ENCODE peak calls at places on chromosomes 12 and 14, in five cellular contexts. O, S, F, V and E are unnamed samples.

GRCh38 chr14:105187935-105188524 is 6.9 kb upstream of the NUDT14 start:
- DNase-seq in O (no peak), S (no peak), F (no peak), V (no peak), E (no peak)

GRCh38 chr12:122080149-122081107 is 1.9 kb downstream of the MLXIP start:
- DNase-seq in O (no peak), S (peak), F (no peak), V (peak), E (no peak)

GRCh38 chr12:120709976-120710804 is at the start of gene UNC119B:
- DNase-seq in O (peak), S (peak), F (peak), V (peak), E (peak)

GRCh38 chr12:90974286-90974685 is 19.3 kb upstream of the CCER1 start:
- DNase-seq in O (no peak), S (no peak), F (no peak), V (no peak), E (no peak)

GRCh38 chr12:57171668-57172067 is 24.2 kb upstream of the LRP1-AS start:
- DNase-seq in O (no peak), S (no peak), F (no peak), V (peak), E (no peak)

GRCh38 chr12:41988715-41989114 is 156.0 kb downstream of the GXYLT1 start:
- DNase-seq in O (no peak), S (no peak), F (no peak), V (no peak), E (no peak)

GRCh38 chr12:63066782-63067181 is 84.2 kb downstream of the AVPR1A start:
- DNase-seq in O (peak), S (peak), F (no peak), V (no peak), E (no peak)

GRCh38 chr14:48563465-48563864 is 888.1 kb upstream of the MDGA2 start:
- DNase-seq in O (no peak), S (no peak), F (no peak), V (peak), E (no peak)

GRCh38 chr12:121600702-121601336 is 20.0 kb upstream of the KDM2B start:
- DNase-seq in O (no peak), S (peak), F (no peak), V (no peak), E (no peak)

GRCh38 chr14:85248881-85249635 is 280.9 kb upstream of the FLRT2 start:
- DNase-seq in O (no peak), S (no peak), F (no peak), V (peak), E (no peak)

GRCh38 chr12:98591209-98591608 is 2.3 kb upstream of the SLC25A3 start:
- DNase-seq in O (no peak), S (no peak), F (no peak), V (no peak), E (no peak)

GRCh38 chr12:85279449-85280137 is 427 bp upstream of the ALX1 start:
- DNase-seq in O (peak), S (peak), F (peak), V (no peak), E (peak)

GRCh38 chr12:89733579-89734201 is 25.1 kb upstream of the ATP2B1 start:
- DNase-seq in O (no peak), S (no peak), F (no peak), V (peak), E (no peak)

GRCh38 chr14:92729632-92730358 is 18.6 kb downstream of the LGMN start:
- DNase-seq in O (no peak), S (no peak), F (peak), V (peak), E (peak)

GRCh38 chr12:62879691-62880090 is 55.3 kb downstream of the PPM1H start:
- DNase-seq in O (no peak), S (no peak), F (no peak), V (no peak), E (no peak)

GRCh38 chr12:1920971-1921370 is 2.5 kb upstream of the CACNA2D4 start:
- DNase-seq in O (no peak), S (no peak), F (peak), V (no peak), E (no peak)

GRCh38 chr12:6788972-6789905 is at the start of gene CD4:
- DNase-seq in O (no peak), S (peak), F (no peak), V (no peak), E (no peak)

GRCh38 chr12:107457536-107457935 is 228.1 kb upstream of the PWP1 start:
- DNase-seq in O (no peak), S (no peak), F (no peak), V (no peak), E (no peak)

GRCh38 chr14:27049611-27050172 is 451.9 kb upstream of the NOVA1 start:
- DNase-seq in O (peak), S (no peak), F (no peak), V (no peak), E (no peak)

GRCh38 chr12:11685261-11685660 is 35.8 kb downstream of the ETV6 start:
- DNase-seq in O (no peak), S (no peak), F (no peak), V (no peak), E (no peak)

GRCh38 chr12:45707241-45707857 is 22.2 kb upstream of the ARID2 start:
- DNase-seq in O (no peak), S (no peak), F (no peak), V (no peak), E (no peak)

GRCh38 chr12:113136128-113136989 is 798 bp upstream of the RASAL1 start:
- DNase-seq in O (no peak), S (no peak), F (no peak), V (no peak), E (no peak)

GRCh38 chr12:122197612-122197966 is 5.9 kb upstream of the B3GNT4 start:
- DNase-seq in O (no peak), S (no peak), F (no peak), V (no peak), E (peak)

GRCh38 chr12:117854339-117855012 is 114.3 kb downstream of the KSR2 start:
- DNase-seq in O (peak), S (no peak), F (peak), V (peak), E (peak)

GRCh38 chr14:96747006-96747405 is 50.2 kb upstream of the VRK1 start:
- DNase-seq in O (no peak), S (no peak), F (no peak), V (no peak), E (no peak)

GRCh38 chr14:70257526-70257925 is 68.8 kb upstream of the SLC8A3 start:
- DNase-seq in O (no peak), S (no peak), F (peak), V (peak), E (peak)

GRCh38 chr12:109706747-109707469 is 6.7 kb upstream of the FAM222A start:
- DNase-seq in O (no peak), S (peak), F (no peak), V (no peak), E (no peak)

GRCh38 chr12:122421815-122422737 is at the start of gene CLIP1:
- DNase-seq in O (peak), S (peak), F (peak), V (peak), E (peak)

GRCh38 chr14:83558946-83559345 is 1971.0 kb upstream of the FLRT2 start:
- DNase-seq in O (no peak), S (no peak), F (no peak), V (no peak), E (no peak)

GRCh38 chr12:25056011-25056410 is 107.1 kb upstream of the BCAT1 start:
- DNase-seq in O (no peak), S (no peak), F (no peak), V (peak), E (no peak)

GRCh38 chr12:65685514-65685913 is 138.8 kb upstream of the HMGA2 start:
- DNase-seq in O (no peak), S (no peak), F (peak), V (peak), E (no peak)

GRCh38 chr12:131869871-131870418 is 24.5 kb upstream of the ULK1 start:
- DNase-seq in O (no peak), S (no peak), F (peak), V (peak), E (no peak)

GRCh38 chr14:101737414-101738367 is 23.8 kb upstream of the PPP2R5C start:
- DNase-seq in O (no peak), S (no peak), F (no peak), V (no peak), E (no peak)

GRCh38 chr14:48628870-48629269 is 953.5 kb upstream of the MDGA2 start:
- DNase-seq in O (no peak), S (no peak), F (no peak), V (no peak), E (no peak)

GRCh38 chr14:29348504-29348903 is 579.1 kb downstream of the PRKD1 start:
- DNase-seq in O (no peak), S (no peak), F (no peak), V (no peak), E (no peak)

GRCh38 chr14:71780822-71781221 is 151.4 kb upstream of the RGS6 start:
- DNase-seq in O (no peak), S (no peak), F (no peak), V (no peak), E (no peak)

GRCh38 chr14:71783786-71784185 is 148.4 kb upstream of the RGS6 start:
- DNase-seq in O (no peak), S (no peak), F (no peak), V (no peak), E (no peak)

GRCh38 chr14:71780075-71780474 is 152.2 kb upstream of the RGS6 start:
- DNase-seq in O (no peak), S (no peak), F (no peak), V (no peak), E (no peak)

GRCh38 chr14:71789005-71789404 is 143.2 kb upstream of the RGS6 start:
- DNase-seq in O (no peak), S (no peak), F (no peak), V (no peak), E (no peak)

GRCh38 chr14:71783101-71783500 is 149.1 kb upstream of the RGS6 start:
- DNase-seq in O (no peak), S (no peak), F (no peak), V (no peak), E (no peak)
- TF ChIP-seq CTCF in O (no peak), S (no peak), F (no peak), V (no peak), E (no peak)

GRCh38 chr12:52716061-52716460 is 12.7 kb upstream of the KRT77 start:
- DNase-seq in O (no peak), S (no peak), F (no peak), V (no peak), E (no peak)

GRCh38 chr12:52714887-52715281 is 11.6 kb upstream of the KRT77 start:
- DNase-seq in O (no peak), S (no peak), F (no peak), V (no peak), E (no peak)

GRCh38 chr12:52710744-52711143 is 7.4 kb upstream of the KRT77 start:
- DNase-seq in O (no peak), S (no peak), F (no peak), V (no peak), E (no peak)

GRCh38 chr12:52713960-52714886 is 10.9 kb upstream of the KRT77 start:
- DNase-seq in O (peak), S (no peak), F (no peak), V (no peak), E (no peak)

GRCh38 chr12:52715416-52715815 is 12.1 kb upstream of the KRT77 start:
- DNase-seq in O (peak), S (no peak), F (no peak), V (peak), E (no peak)
- TF ChIP-seq CTCF in O (peak), S (no peak), F (no peak), V (no peak), E (no peak)

DNA sequence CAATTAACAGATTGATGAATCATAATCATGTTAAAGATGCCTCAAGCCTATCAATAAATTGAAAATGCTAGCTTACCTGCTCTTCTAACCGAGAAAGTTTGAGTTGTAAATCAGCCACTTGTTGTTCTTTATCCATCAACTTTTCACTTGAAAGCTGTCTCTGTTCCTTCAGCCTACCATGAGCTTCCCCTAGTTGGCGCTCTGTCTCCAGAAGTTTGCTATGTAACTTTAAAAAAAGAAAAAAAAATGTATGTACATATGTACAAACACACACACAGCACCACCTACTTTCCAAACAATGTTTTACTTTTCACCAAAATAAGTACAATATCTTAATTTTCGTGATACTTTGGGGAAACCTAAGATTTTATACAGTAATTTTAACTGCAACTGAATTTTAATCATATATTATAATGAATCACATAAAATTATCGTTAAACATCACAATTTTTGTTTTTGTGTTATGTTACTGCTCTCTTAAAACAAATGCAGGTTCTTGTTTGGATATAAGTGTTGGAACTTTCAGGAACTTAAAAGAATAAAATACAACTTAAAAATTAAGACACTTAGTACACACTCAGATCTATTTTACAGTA is 101.2 kb downstream of the EEA1 start:
- DNase-seq in O (peak), S (no peak), F (peak), V (peak), E (peak)
- TF ChIP-seq CTCF in O (peak), S (peak), F (peak), V (peak), E (peak)

GRCh38 chr14:75002392-75003249 is at the start of gene EIF2B2:
- DNase-seq in O (peak), S (peak), F (peak), V (peak), E (peak)
- TF ChIP-seq CTCF in O (peak), S (no peak), F (no peak), V (no peak), E (no peak)

GRCh38 chr12:68831751-68832503 is 23.9 kb downstream of the MDM2 start:
- DNase-seq in O (no peak), S (no peak), F (no peak), V (no peak), E (no peak)

GRCh38 chr12:68832504-68832867 is 24.5 kb downstream of the MDM2 start:
- DNase-seq in O (no peak), S (no peak), F (no peak), V (no peak), E (no peak)

GRCh38 chr12:68833508-68833907 is 25.5 kb downstream of the MDM2 start:
- DNase-seq in O (no peak), S (no peak), F (no peak), V (no peak), E (no peak)

GRCh38 chr12:68828669-68829068 is 20.7 kb downstream of the MDM2 start:
- DNase-seq in O (no peak), S (no peak), F (no peak), V (no peak), E (no peak)

GRCh38 chr12:68831272-68831671 is 23.3 kb downstream of the MDM2 start:
- DNase-seq in O (no peak), S (no peak), F (no peak), V (no peak), E (no peak)
- TF ChIP-seq CTCF in O (no peak), S (no peak), F (no peak), V (no peak), E (no peak)

DNA sequence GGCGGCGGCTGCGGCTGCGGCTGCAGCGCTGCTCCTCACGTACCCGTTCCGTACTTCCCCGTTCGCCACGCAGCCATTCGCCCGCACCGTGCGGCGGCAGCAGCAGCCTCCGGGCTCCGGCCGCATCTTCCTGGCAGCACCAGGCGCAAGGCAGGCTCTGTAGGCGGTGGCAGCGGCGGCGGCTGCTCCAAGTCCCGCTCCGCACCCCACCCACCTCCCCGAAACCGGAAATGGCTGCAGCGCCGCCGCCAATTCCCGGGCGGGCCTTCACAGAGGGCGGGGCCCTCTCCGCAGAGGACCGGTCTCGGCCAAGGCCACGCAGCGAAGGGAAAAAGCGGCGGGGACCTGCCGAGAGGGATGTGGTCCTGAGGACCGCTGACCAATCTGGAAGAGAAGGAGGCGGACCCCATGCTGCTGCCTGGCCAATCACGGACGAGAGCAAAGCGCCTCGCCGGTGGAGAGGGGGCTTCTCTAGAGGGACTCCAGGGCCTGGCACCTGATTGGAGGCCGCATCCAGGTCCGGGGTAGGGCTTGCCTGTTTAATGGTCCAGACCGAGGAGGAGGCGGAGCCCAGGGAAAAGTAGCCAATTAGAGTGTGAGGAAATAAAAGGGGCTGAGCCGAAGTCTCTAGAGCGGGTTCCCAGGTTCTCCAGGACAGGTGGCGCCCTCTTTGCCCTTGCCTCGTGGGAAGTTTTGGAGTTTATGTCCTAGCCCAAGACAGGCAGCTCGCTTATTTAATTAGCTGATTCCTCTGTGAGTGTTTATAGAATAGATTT is at the start of gene SPTLC2:
- DNase-seq in O (peak), S (peak), F (peak), V (peak), E (peak)
- TF ChIP-seq CTCF in O (no peak), S (no peak), F (no peak), V (no peak), E (peak)